ENCODE peak calls at places on chromosomes 7 and 10, in eight cellular contexts. X is mammary epithelial cell, P is fibroblast of mammary gland, R is PC-3, K is psoas muscle, E is epithelial cell of esophagus, A is IMR-90, Q is BE2C. J is an unnamed sample.

GRCh38 chr7:139618482-139619366 is 95.2 kb downstream of the CLEC2L start:
- DNase-seq in X (peak; percentile 26), P (peak; percentile 47), R (peak; percentile 60), K (no peak), E (peak; percentile 43), A (peak; percentile 41), Q (peak; percentile 60), J (peak; percentile 21)

GRCh38 chr10:62395892-62396291 is 21.7 kb downstream of the ZNF365 start:
- DNase-seq in X (no peak), P (no peak), R (no peak), K (no peak), E (no peak), A (no peak), Q (no peak), J (no peak)

GRCh38 chr10:76649723-76650127 is 987.9 kb downstream of the KCNMA1 start:
- DNase-seq in X (peak; percentile 13), P (peak; percentile 86), R (peak; percentile 66), K (no peak), E (peak; percentile 55), A (peak; percentile 62), Q (no peak), J (peak; percentile 59)

GRCh38 chr10:30821994-30822692 is 192.6 kb upstream of the LYZL2 start:
- DNase-seq in X (no peak), P (no peak), R (no peak), K (no peak), E (no peak), A (no peak), Q (no peak), J (no peak)

GRCh38 chr7:111708072-111708471 is 145.8 kb upstream of the IMMP2L start:
- DNase-seq in X (no peak), P (peak; percentile 23), R (no peak), K (no peak), E (no peak), A (peak; percentile 18), Q (no peak), J (no peak)

GRCh38 chr10:27618036-27618615 is 114.0 kb downstream of the RAB18 start:
- DNase-seq in X (no peak), P (no peak), R (no peak), K (no peak), E (no peak), A (no peak), Q (no peak), J (no peak)

GRCh38 chr7:105594034-105594433 is 12.7 kb upstream of the EFCAB10 start:
- DNase-seq in X (no peak), P (no peak), R (peak; percentile 40), K (no peak), E (no peak), A (no peak), Q (no peak), J (no peak)

GRCh38 chr7:2716488-2716887 is 28.5 kb downstream of the AMZ1 start:
- DNase-seq in X (no peak), P (no peak), R (no peak), K (no peak), E (no peak), A (no peak), Q (no peak), J (no peak)

GRCh38 chr7:158854681-158855081 is 1.7 kb upstream of the DYNC2I1 start:
- DNase-seq in X (no peak), P (no peak), R (no peak), K (no peak), E (no peak), A (no peak), Q (no peak), J (no peak)

GRCh38 chr7:100437150-100438100 is 1.1 kb upstream of the PPP1R35 start:
- DNase-seq in X (no peak), P (no peak), R (no peak), K (no peak), E (no peak), A (no peak), Q (no peak), J (no peak)

GRCh38 chr10:43282881-43283280 is 16.0 kb upstream of the RASGEF1A start:
- DNase-seq in X (peak; percentile 33), P (no peak), R (no peak), K (no peak), E (peak; percentile 47), A (no peak), Q (no peak), J (peak; percentile 17)

GRCh38 chr7:53062796-53063195 is 27.4 kb downstream of the POM121L12 start:
- DNase-seq in X (no peak), P (no peak), R (no peak), K (no peak), E (no peak), A (no peak), Q (no peak), J (no peak)

GRCh38 chr7:2698581-2699288 is 10.7 kb downstream of the AMZ1 start:
- DNase-seq in X (no peak), P (no peak), R (peak; percentile 17), K (no peak), E (no peak), A (no peak), Q (no peak), J (no peak)

GRCh38 chr7:33872870-33873269 is 32.5 kb upstream of the BMPER start:
- DNase-seq in X (no peak), P (peak; percentile 68), R (no peak), K (no peak), E (no peak), A (no peak), Q (no peak), J (no peak)

GRCh38 chr7:33873518-33873917 is 31.8 kb upstream of the BMPER start:
- DNase-seq in X (no peak), P (no peak), R (no peak), K (no peak), E (peak; percentile 21), A (no peak), Q (no peak), J (no peak)

GRCh38 chr7:33876600-33877274 is 28.6 kb upstream of the BMPER start:
- DNase-seq in X (no peak), P (peak; percentile 70), R (no peak), K (no peak), E (no peak), A (no peak), Q (no peak), J (no peak)

GRCh38 chr7:33873981-33874750 is 31.2 kb upstream of the BMPER start:
- DNase-seq in X (peak; percentile 84), P (peak; percentile 93), R (peak; percentile 88), K (no peak), E (peak; percentile 83), A (peak; percentile 81), Q (no peak), J (peak; percentile 88)

DNA sequence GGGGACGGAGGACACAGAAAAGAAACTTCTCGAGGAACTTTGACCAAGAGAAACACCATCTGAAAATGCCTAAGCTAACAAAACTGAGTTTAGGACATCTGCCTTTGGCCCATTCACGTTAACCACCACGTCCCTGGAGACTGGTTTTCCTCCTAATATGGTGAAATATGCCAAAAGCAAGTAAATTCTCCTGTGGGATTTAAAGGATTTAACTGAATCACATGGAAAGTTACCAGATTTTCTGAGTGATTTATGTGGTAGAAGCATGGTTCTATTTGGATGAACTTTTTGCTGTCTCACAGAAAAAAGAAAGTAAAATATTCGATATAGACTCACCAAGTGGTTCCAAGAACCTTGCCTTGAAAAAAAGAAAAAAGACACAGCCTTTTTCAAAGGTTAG is 30.4 kb upstream of the BMPER start:
- DNase-seq in X (no peak), P (peak; percentile 100), R (peak; percentile 31), K (peak; percentile 27), E (no peak), A (peak; percentile 68), Q (no peak), J (no peak)
- H3K4me3 ChIP-seq in X (no peak overlapping the region), P (no peak overlapping the region), R (no peak overlapping the region), K (no peak overlapping the region), E (no peak overlapping the region), A (no peak overlapping the region), Q (no peak overlapping the region), J (no peak overlapping the region)

DNA sequence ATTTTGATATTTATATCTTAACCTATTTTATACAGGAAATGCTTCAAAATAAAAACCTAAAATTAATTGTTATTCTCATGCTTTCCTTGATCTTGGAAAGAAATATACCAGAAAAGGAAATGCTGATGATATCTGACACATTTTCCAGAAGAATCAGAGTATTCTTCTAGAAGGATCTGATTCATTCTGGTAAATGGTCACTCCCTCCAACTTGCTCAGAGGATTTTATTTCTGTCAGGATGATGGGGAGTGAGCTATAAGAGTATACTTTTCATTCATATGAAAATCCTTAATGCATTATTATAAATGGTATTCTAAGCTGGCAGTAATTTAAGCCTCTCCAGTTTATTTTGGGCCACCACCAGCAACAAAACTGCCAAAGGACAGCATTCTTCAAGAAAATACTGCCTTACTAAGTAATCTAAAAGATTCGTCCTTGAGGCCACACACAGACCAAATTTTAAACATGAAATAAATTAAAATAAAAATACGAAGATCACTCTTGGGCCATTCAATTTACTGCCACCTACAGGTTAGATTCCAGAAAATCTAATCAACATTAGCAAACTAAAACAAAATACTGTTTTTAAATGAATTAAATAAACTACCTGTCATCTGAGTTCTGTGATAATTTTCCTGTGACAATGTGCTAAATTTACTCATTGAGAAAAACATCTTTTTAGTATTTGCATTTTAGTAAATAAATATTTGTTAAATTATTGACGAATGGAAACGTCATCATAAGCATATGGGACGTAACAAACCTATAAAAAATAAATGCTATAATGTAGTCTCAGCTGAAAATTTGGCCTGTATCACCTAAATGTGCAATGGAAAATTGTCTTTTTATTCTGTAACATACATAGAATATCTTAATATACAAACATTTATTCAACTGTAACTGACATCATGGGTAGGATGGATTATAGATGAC is 71.9 kb downstream of the ITGB8 start:
- DNase-seq in X (no peak), P (peak; percentile 23), R (peak; percentile 36), K (no peak), E (no peak), A (peak; percentile 5), Q (no peak), J (peak; percentile 18)
- TF ChIP-seq CTCF in X (peak; percentile 35), P (peak; percentile 51), R (peak; percentile 68), K (no peak), E (peak; percentile 38), A (peak; percentile 50), Q (peak; percentile 46), J (peak; percentile 26)

GRCh38 chr7:46356365-46356764 is 435.3 kb upstream of the IGFBP3 start:
- DNase-seq in X (no peak), P (no peak), R (no peak), K (no peak), E (peak; percentile 17), A (no peak), Q (no peak), J (peak; percentile 15)

GRCh38 chr7:46355331-46355730 is 434.3 kb upstream of the IGFBP3 start:
- DNase-seq in X (no peak), P (no peak), R (no peak), K (no peak), E (no peak), A (no peak), Q (no peak), J (no peak)

GRCh38 chr7:46357290-46357689 is 436.2 kb upstream of the IGFBP3 start:
- DNase-seq in X (no peak), P (no peak), R (no peak), K (no peak), E (no peak), A (no peak), Q (no peak), J (no peak)

GRCh38 chr7:46360255-46360654 is 439.2 kb upstream of the IGFBP3 start:
- DNase-seq in X (no peak), P (no peak), R (no peak), K (no peak), E (no peak), A (no peak), Q (no peak), J (no peak)

GRCh38 chr7:46357851-46358250 is 436.8 kb upstream of the IGFBP3 start:
- DNase-seq in X (no peak), P (no peak), R (no peak), K (no peak), E (no peak), A (no peak), Q (no peak), J (no peak)
- H3K4me3 ChIP-seq in X (no peak overlapping the region), P (no peak overlapping the region), R (no peak overlapping the region), K (no peak overlapping the region), E (no peak overlapping the region), A (no peak overlapping the region), Q (no peak overlapping the region), J (no peak overlapping the region)

GRCh38 chr10:22321156-22321711 is 335 bp downstream of the BMI1 start:
- DNase-seq in X (peak; percentile 73), P (peak; percentile 69), R (peak; percentile 70), K (peak; percentile 73), E (peak; percentile 83), A (peak; percentile 71), Q (peak; percentile 72), J (peak; percentile 44)
- TF ChIP-seq CTCF in X (no peak), P (no peak), R (no peak), K (no peak), E (no peak), A (no peak), Q (no peak), J (no peak)

J was measured in bronchial epithelial cell.